ENCODE peak calls at places on chromosomes 11 and 22, in six cellular contexts. S is psoas muscle; H is CD8-positive, alpha-beta T cell; U is CD8-positive, alpha-beta memory T cell; C is K562; E is DND-41. P is an unnamed sample. For H3K4me1, the result is how much of the 10 kb centered on the place peaks cover.

GRCh38 chr11:45089845-45090499 is 56.5 kb upstream of the PRDM11 start:
- DNase-seq in S (no peak), H (no peak), U (no peak), C (no peak), E (peak), P (no peak)

GRCh38 chr11:5345831-5346230 is 2.5 kb upstream of the OR51B5 start:
- DNase-seq in S (no peak), H (no peak), U (no peak), C (no peak), E (no peak), P (no peak)

GRCh38 chr11:24406389-24406788 is 90.5 kb upstream of the LUZP2 start:
- DNase-seq in S (no peak), H (no peak), U (no peak), C (no peak), E (peak), P (no peak)

GRCh38 chr22:50705219-50705691 is 32.6 kb downstream of the SHANK3 start:
- DNase-seq in S (peak), H (no peak), U (no peak), C (peak), E (peak), P (no peak)

GRCh38 chr22:45318558-45319318 is 9.0 kb downstream of the FAM118A start:
- DNase-seq in S (no peak), H (peak), U (peak), C (no peak), E (peak), P (peak)

GRCh38 chr11:47854667-47855066 is 6.5 kb upstream of the NUP160 start:
- DNase-seq in S (no peak), H (no peak), U (no peak), C (no peak), E (no peak), P (no peak)

GRCh38 chr22:42610211-42610610 is 4.5 kb downstream of the POLDIP3 start:
- DNase-seq in S (no peak), H (no peak), U (no peak), C (no peak), E (no peak), P (no peak)

GRCh38 chr11:134516529-134516928 is 104.5 kb upstream of the B3GAT1 start:
- DNase-seq in S (peak), H (no peak), U (no peak), C (no peak), E (peak), P (no peak)

GRCh38 chr22:40829131-40829530 is 10.0 kb upstream of the SLC25A17 start:
- DNase-seq in S (no peak), H (no peak), U (no peak), C (no peak), E (no peak), P (no peak)
- H3K4me1 ChIP-seq in S (under half), H (under half), U (under half), C (under half), E (under half), P (under half)

DNA sequence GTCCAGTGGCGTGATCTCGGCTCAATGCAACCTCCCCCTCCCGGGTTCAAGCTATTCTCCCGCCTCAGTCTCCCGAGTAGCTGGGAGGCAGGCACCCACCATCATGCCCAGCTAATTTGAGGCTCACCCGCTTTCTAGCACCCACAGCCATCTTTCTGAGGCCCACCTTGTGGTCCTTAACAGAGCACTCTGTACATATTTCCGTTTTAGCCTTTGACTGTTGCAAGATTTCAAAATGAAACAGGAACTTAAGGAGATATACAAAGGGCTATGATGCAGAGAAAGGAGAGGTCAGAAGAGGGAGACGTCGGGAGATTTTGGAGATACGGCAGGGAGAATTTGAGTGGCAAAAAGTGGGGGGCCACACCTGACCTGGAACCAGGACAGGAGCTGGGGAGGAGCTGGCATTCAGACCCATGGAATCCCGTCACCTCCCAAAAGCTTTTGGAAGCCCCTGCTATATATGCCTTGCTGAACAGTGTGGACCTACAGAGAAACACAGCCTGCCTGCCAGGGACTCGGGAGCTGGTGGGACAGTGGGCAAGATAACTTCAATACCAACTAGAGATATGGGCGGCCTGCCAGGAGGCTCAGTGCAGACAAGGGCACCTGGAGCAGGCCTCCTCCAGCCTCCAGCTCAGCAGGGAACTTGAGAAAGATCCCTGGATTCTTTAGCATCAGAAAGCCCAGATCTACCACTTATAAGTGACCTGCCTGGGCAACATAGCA is 8.0 kb upstream of the CLCF1 start:
- DNase-seq in S (no peak), H (no peak), U (no peak), C (no peak), E (no peak), P (no peak)
- H3K4me1 ChIP-seq in S (under half), H (under half), U (under half), C (under half), E (under half), P (under half)

DNA sequence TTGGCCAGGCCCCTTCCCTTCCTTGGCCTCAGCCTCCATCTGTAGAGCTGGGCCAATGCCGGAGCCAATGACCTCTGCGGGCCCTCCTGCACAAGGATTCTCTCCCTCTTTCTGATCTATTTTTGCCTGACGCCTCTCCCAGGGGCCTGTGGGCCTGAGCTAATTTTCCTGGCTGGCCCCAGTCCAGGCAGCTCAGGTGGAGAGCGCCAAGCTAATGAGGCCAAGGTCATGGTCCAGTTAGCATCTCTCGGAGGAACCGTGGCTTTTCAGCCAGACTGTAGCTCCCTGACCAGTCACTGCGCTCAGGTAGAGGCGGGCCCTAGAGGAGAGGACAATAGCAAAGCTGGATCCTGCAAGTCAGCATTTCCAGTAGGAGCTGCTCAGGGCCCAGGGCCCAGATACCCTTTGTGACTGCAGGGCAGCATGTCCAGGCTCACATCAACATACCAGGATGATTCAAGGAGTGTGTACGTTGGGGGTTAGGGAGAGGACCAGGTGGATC is 43.5 kb downstream of the APOL3 start:
- DNase-seq in S (no peak), H (no peak), U (no peak), C (no peak), E (no peak), P (no peak)
- H3K4me1 ChIP-seq in S (under half), H (under half), U (under half), C (under half), E (under half), P (under half)

GRCh38 chr11:75323609-75324008 is 27.9 kb downstream of the ARRB1 start:
- DNase-seq in S (no peak), H (no peak), U (no peak), C (no peak), E (no peak), P (no peak)
- H3K4me1 ChIP-seq in S (under half), H (under half), U (under half), C (under half), E (under half), P (under half)

DNA sequence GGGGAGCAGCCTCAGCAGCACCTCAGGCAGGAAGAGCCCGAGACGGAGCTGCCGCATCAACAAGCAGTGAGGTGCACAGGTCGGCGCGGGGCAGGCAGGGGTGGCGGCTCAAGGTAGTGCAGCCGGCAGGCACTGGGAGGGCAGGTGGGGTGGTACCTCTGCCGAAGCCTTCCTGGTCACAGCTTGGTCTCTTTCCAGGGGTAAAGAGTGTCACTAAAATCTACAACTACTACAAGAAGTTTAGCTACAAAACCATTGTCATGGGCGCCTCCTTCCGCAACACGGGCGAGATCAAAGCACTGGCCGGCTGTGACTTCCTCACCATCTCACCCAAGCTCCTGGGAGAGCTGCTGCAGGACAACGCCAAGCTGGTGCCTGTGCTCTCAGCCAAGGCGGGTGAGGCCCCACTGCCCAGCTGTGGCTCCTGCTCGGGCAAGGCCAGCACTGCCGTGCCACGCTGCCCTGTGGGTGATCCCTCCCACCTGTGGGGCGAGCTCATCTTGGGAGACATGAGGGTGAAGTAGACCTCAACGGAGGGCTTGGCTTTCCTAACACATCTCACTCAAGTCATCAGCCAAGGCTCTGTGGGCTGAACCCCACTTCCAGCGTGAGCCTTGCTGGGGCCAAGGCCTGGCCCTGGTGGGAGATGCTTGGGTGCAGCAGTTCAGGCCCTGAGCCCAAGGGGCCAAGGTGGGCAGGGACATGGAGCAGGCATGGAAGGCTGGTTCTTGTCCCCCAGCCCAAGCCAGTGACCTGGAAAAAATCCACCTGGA is 13.6 kb downstream of the GATD1 start:
- DNase-seq in S (no peak), H (no peak), U (no peak), C (no peak), E (no peak), P (no peak)
- H3K4me1 ChIP-seq in S (under half), H (under half), U (under half), C (under half), E (under half), P (under half)

GRCh38 chr11:19812096-19812495 is 99.5 kb downstream of the NAV2 start:
- DNase-seq in S (no peak), H (no peak), U (no peak), C (no peak), E (no peak), P (no peak)
- H3K4me1 ChIP-seq in S (half or more), H (under half), U (under half), C (under half), E (under half), P (under half)

DNA sequence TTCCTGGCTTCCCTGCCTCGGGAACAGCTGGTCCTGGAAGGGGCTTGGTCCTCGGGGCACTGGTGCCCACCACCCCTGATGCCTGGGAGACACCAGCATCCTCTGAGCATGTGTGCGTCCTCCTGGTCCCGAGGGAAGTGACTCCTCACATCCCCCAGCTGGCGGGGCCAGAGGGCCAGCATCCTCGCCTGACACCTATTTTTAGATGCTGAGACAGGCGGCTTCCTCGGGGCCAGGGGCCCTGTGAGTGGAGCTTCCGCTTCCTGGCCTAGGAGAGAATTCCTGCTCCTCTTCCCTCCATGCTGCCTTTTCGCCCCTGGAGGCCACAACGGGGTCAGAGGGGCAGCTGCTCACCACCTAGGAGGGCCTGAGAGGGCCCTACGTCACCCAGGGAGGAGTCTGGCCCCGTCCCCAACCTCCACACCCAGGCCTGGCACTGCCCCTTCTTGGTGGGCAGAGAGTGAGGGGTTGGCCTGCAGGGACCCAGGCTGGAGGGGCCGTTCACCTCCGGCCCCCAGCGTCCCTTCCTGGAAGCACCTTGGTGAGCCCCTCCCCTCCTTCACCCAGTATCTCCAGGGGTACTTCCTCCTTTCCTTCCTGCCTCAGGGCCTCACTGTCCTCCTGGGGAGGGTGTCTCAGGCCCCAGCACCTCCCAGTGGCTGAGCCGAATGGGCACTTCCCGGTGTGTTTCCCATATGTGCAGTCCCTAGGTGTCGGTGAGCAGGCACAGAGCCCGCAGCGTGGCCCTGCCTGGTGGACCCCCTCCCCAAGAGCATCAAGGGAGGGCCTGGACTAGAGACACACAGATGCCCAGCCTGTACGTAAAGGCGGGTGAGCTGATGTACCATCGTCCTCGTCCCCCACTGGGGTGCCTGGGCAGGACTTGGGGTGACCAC is 6.1 kb downstream of the CD81 start:
- DNase-seq in S (peak), H (no peak), U (no peak), C (no peak), E (no peak), P (no peak)
- H3K4me1 ChIP-seq in S (half or more), H (half or more), U (half or more), C (under half), E (half or more), P (under half)

GRCh38 chr11:10303558-10304363 is 1.1 kb upstream of the ADM start:
- DNase-seq in S (peak), H (peak), U (peak), C (no peak), E (no peak), P (peak)
- H3K4me1 ChIP-seq in S (under half), H (under half), U (half or more), C (under half), E (half or more), P (under half)

GRCh38 chr11:26896716-26897115 is 97.2 kb upstream of the FIBIN start:
- DNase-seq in S (no peak), H (no peak), U (no peak), C (no peak), E (no peak), P (no peak)

DNA sequence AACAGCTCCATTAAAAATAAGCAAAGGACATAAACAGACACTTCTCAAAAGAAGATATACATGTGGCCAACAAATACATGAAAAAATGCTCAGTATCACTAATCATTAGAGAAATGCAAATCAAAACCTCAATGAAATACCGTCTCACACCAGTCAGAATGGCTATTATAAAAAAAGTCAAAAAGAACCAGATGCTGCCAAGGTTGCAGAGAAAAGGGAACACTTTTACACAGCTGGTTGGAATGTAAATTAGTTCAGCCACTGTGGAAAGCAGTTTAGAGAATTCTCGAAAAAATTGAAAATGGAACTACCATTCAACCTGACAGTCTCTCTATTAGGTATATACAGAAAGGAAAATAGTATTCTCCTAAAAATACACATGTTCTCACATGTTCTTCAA is 102.4 kb upstream of the FIBIN start:
- DNase-seq in S (no peak), H (no peak), U (no peak), C (no peak), E (no peak), P (no peak)
- H3K4me1 ChIP-seq in S (under half), H (under half), U (under half), C (under half), E (under half), P (under half)

GRCh38 chr11:12690663-12691062 is 16.4 kb downstream of the TEAD1 start:
- DNase-seq in S (no peak), H (no peak), U (no peak), C (no peak), E (no peak), P (no peak)

GRCh38 chr11:12692238-12693074 is 18.2 kb downstream of the TEAD1 start:
- DNase-seq in S (peak), H (no peak), U (no peak), C (peak), E (no peak), P (no peak)

GRCh38 chr11:12693075-12693473 is 18.9 kb downstream of the TEAD1 start:
- DNase-seq in S (no peak), H (no peak), U (no peak), C (no peak), E (no peak), P (no peak)

GRCh38 chr11:12693485-12694181 is 19.4 kb downstream of the TEAD1 start:
- DNase-seq in S (peak), H (no peak), U (no peak), C (no peak), E (peak), P (no peak)

DNA sequence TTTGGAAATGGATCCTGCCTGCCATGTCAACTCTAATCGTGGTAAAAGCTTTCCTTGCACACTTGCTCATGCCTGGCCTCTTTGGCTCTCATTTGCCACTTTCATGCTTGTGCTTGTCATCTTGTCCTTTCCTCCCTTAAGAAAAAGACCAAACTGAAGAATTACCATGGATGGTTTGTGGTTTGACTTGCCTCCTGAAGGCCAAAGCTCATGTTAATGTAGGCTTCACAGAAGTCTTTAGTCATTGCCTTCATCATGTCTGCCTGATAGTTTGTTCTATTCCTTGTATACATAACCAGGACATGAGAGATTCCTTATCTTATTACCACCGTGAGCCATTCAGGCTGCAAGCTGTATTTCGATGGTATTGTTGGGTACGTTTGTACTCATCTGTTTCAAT is 17.3 kb downstream of the TEAD1 start:
- DNase-seq in S (no peak), H (no peak), U (no peak), C (no peak), E (no peak), P (no peak)
- H3K4me1 ChIP-seq in S (half or more), H (under half), U (under half), C (half or more), E (under half), P (under half)

P was measured in naive thymus-derived CD4-positive, alpha-beta T cell.